ENCODE peak calls at places on chromosomes 6 and 20, in ten cellular contexts. S is epithelial cell of proximal tubule, N is heart left ventricle, Z is ovary, T is fibroblast of lung, E is HL-60, R is spleen, H is Peyer's patch, L is omental fat pad, A is epithelial cell of esophagus. B is an unnamed sample.

GRCh38 chr20:19784511-19785172 is 26.6 kb downstream of the RIN2 start:
- DNase-seq in N (no peak), R (no peak), L (no peak), T (peak), A (peak), H (no peak), S (no peak), E (peak), Z (peak), B (peak)

GRCh38 chr6:11392778-11393507 is 144.6 kb upstream of the TMEM170B start:
- DNase-seq in T (no peak), S (no peak), N (no peak), L (no peak), H (no peak), R (no peak), E (peak), A (no peak), Z (no peak), B (no peak)

GRCh38 chr6:158131926-158132325 is 36.1 kb downstream of the SERAC1 start:
- DNase-seq in L (no peak), S (no peak), T (peak), E (peak), R (no peak), H (no peak), Z (no peak), N (no peak), A (peak), B (peak)

GRCh38 chr6:135852775-135853174 is 1.3 kb downstream of the PDE7B start:
- DNase-seq in R (no peak), H (no peak), T (no peak), Z (no peak), S (no peak), E (no peak), A (no peak), N (no peak), L (no peak), B (no peak)

GRCh38 chr6:154474636-154475428 is 35.7 kb downstream of the CNKSR3 start:
- DNase-seq in A (peak), T (peak), H (no peak), Z (no peak), L (no peak), N (no peak), R (peak), E (no peak), S (peak), B (no peak)

GRCh38 chr6:158408552-158409130 is 96.4 kb downstream of the TULP4 start:
- DNase-seq in H (no peak), Z (peak), N (peak), L (no peak), R (no peak), S (no peak), A (peak), T (peak), E (no peak), B (no peak)

GRCh38 chr20:39019805-39020325 is 57.7 kb downstream of the DHX35 start:
- DNase-seq in L (no peak), S (no peak), Z (no peak), A (no peak), N (no peak), H (no peak), R (no peak), E (no peak), T (no peak), B (peak)

GRCh38 chr6:35259946-35260626 is 551 bp downstream of the ZNF76 start:
- DNase-seq in L (peak), A (peak), R (no peak), T (peak), E (peak), Z (peak), H (peak), N (peak), S (peak), B (peak)

GRCh38 chr6:131216277-131216676 is 81.0 kb downstream of the AKAP7 start:
- DNase-seq in H (no peak), E (no peak), T (peak), L (no peak), R (no peak), Z (no peak), A (no peak), N (no peak), S (no peak), B (no peak)

GRCh38 chr20:34037121-34037520 is 43.4 kb downstream of the RALY start:
- DNase-seq in H (peak), A (peak), L (no peak), N (no peak), Z (peak), T (no peak), S (no peak), R (peak), E (peak), B (peak)

GRCh38 chr6:91291071-91291470 is 704.2 kb upstream of the MAP3K7 start:
- DNase-seq in R (no peak), E (no peak), S (no peak), A (no peak), T (peak), H (no peak), Z (no peak), N (no peak), L (no peak), B (no peak)

GRCh38 chr6:139376604-139377218 is 2.3 kb upstream of the CITED2 start:
- DNase-seq in A (peak), Z (peak), N (no peak), H (no peak), S (peak), E (no peak), L (peak), R (no peak), T (peak), B (no peak)
- TF ChIP-seq CTCF in A (peak), Z (peak), N (no peak), H (no peak), S (peak), E (no peak), L (no peak), R (no peak), T (peak), B (no peak)

DNA sequence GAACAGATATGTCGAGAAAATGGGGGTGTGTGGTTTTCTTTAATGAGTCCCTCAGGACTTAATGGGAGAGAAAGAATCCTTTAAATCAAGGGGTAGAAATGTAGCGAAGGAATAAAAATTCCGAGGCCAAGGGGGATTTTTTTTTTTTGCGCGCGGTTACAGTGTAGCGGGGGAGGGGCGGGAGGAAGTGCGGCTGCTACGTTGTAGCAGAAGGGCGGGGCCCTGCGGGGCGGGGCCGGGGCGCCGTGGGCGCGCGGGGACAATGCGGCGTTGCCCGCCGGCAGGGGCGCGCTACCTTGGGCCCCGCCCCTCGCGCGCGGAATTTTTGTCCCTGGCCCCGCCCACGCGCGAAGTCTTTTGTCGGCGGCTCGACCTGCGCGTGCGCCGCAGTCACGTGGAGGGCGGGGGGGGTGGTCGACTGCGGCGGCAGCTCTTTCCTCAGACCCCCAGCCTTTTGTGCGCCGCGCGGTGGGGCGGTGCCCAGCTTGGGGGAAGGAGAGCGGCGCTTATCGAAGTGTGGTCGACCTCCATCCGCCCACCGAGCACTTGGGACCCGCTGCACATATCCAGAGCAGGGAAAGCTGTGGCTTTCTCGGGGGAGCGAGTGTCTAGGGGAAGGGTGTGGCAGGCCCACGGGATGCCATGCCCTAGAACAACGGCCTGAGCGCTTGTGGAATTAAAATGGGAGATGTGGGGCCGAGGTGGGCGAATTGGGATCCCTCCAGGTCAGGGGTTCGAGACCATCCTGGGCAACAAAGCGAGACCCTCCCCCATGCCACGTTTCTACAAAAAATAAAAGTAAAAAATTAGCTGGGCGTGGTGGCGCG is 1.3 kb downstream of the TUBB start:
- DNase-seq in Z (peak), N (peak), H (peak), A (peak), S (no peak), T (peak), R (peak), E (peak), L (peak), B (peak)
- TF ChIP-seq CTCF in Z (peak), N (peak), H (peak), A (no peak), S (no peak), T (peak), R (peak), E (no peak), L (no peak), B (no peak)

GRCh38 chr20:20843982-20844381 is 131.5 kb upstream of the RALGAPA2 start:
- DNase-seq in Z (no peak), N (no peak), S (no peak), H (no peak), A (peak), L (no peak), E (peak), R (no peak), T (no peak), B (no peak)
- TF ChIP-seq CTCF in Z (no peak), N (no peak), S (no peak), H (no peak), A (no peak), L (no peak), E (no peak), R (no peak), T (no peak), B (no peak)

DNA sequence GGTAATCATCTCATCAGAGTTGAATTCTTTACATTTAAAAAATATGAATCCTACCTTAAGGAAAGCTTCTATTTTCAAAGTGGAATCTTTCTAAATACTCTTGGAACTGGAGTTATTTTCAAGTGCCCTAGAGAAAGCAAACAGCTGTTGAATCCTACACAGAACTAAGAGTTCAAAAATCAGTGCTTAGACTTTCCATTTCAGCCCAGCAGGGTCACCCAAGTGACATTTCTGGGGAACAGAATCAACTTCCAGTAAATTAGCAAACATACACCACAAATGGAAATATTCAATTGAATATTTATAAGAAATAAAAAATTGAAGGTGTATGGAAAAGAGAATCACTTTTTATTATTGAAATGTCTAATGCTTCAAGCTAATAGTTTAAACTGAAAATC is 427.7 kb upstream of the NOX3 start:
- DNase-seq in R (no peak), E (no peak), T (no peak), S (no peak), H (no peak), L (no peak), Z (no peak), A (no peak), N (no peak), B (no peak)
- TF ChIP-seq CTCF in R (no peak), E (no peak), T (no peak), S (peak), H (no peak), L (no peak), Z (no peak), A (no peak), N (no peak), B (no peak)

GRCh38 chr20:50456452-50457324 is 53.5 kb upstream of the PTPN1 start:
- DNase-seq in H (no peak), T (no peak), A (no peak), S (no peak), E (no peak), N (no peak), R (no peak), Z (no peak), L (no peak), B (peak)
- TF ChIP-seq CTCF in H (no peak), T (peak), A (peak), S (peak), E (no peak), N (no peak), R (no peak), Z (no peak), L (no peak), B (peak)

GRCh38 chr20:2800590-2801458 is at the start of gene CPXM1:
- DNase-seq in E (peak), A (no peak), L (no peak), R (no peak), S (no peak), Z (no peak), T (no peak), N (no peak), H (no peak), B (peak)
- TF ChIP-seq CTCF in E (no peak), A (no peak), L (no peak), R (no peak), S (no peak), Z (no peak), T (no peak), N (no peak), H (no peak), B (no peak)

GRCh38 chr6:96898241-96898851 is 655 bp upstream of the NDUFAF4 start:
- DNase-seq in S (no peak), H (no peak), T (peak), E (no peak), L (no peak), A (peak), Z (no peak), R (no peak), N (no peak), B (no peak)

GRCh38 chr6:96899019-96899418 is 1.3 kb upstream of the NDUFAF4 start:
- DNase-seq in S (no peak), Z (no peak), E (peak), T (peak), A (peak), N (no peak), H (no peak), R (no peak), L (no peak), B (peak)

GRCh38 chr6:96899599-96899998 is 1.9 kb upstream of the NDUFAF4 start:
- DNase-seq in H (no peak), Z (no peak), T (no peak), R (no peak), E (no peak), A (no peak), L (no peak), S (no peak), N (no peak), B (no peak)

GRCh38 chr6:96900873-96901272 is 3.2 kb upstream of the NDUFAF4 start:
- DNase-seq in Z (no peak), A (no peak), S (no peak), E (no peak), N (no peak), L (no peak), R (no peak), H (no peak), T (no peak), B (no peak)

DNA sequence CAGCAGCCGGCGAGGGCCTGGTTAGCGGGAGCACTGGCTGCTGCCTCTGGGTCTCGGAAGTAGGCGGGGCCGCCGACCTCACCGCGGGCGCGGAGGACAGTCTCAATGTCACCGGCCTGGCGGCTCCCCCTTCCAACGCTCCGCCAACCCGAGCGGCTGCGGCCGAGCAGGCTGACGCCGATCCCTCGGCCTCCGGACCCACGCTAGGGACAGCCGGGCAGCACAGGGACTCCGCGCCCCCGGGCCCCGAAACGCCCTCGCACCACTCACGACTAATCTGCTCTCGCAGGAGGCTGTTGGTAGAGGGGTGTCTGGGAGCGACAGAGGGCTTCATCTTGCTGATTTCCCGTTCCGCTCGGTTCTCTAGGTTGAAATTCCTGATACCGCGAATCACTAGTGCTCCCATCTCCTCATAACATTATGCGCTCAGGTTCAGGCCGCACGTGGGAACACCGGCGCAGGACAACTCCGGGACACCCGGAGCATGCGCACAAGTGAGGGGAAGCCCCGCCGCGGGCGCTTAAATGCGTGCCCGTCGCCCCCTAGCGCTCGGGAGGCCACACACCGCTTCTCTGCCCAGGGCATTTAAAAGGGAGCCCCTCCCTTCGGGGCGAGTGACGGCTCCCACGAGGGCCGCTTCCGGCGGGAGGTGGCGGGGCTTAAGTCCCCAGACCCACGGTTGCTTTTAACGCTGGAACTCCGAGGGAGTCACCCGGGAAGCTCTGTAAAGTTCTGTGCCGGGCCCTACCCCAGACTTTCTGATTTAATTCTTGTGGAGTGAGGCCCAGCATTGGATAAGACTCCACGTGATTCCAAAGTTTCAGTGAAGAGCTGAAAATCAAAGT is at the start of gene NDUFAF4:
- DNase-seq in N (peak), H (peak), L (peak), Z (peak), S (peak), R (peak), T (peak), A (peak), E (peak), B (peak)
- TF ChIP-seq CTCF in N (peak), H (peak), L (no peak), Z (peak), S (peak), R (peak), T (peak), A (peak), E (peak), B (peak)

GRCh38 chr6:81731814-81732213 is 20.7 kb downstream of the TENT5A start:
- DNase-seq in R (no peak), L (no peak), T (peak), N (no peak), E (no peak), Z (no peak), S (no peak), H (no peak), A (no peak), B (no peak)

GRCh38 chr6:81734500-81735140 is 17.9 kb downstream of the TENT5A start:
- DNase-seq in R (no peak), L (no peak), E (no peak), N (no peak), S (no peak), A (peak), H (no peak), Z (no peak), T (peak), B (no peak)

GRCh38 chr6:81735756-81736380 is 16.6 kb downstream of the TENT5A start:
- DNase-seq in A (peak), Z (no peak), R (no peak), E (no peak), H (no peak), N (no peak), L (no peak), T (peak), S (no peak), B (no peak)

GRCh38 chr6:81736428-81736827 is 16.1 kb downstream of the TENT5A start:
- DNase-seq in R (no peak), E (no peak), N (no peak), H (no peak), A (no peak), S (no peak), T (no peak), Z (no peak), L (no peak), B (no peak)

DNA sequence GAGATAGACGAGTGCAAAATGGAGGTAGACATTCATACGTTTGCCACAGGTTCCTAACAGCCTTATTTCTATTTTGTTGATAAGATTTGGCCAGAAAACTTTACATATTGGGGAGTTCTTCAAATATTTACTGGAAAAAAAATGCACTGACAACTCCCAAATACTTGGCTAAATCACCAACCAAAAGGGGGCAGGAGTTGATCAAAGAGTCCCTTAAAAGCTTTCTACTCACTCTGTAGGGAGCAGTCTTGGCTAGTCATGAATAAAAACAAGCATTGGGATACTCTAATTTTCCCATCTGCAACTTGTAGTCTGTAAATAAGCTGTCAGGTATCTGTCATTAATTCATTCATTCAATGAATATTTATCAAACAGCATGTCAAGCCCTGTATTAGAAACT is 18.4 kb downstream of the TENT5A start:
- DNase-seq in E (no peak), A (peak), Z (no peak), L (no peak), N (no peak), H (no peak), S (no peak), T (no peak), R (no peak), B (no peak)
- TF ChIP-seq CTCF in E (no peak), A (peak), Z (no peak), L (no peak), N (no peak), H (no peak), S (peak), T (peak), R (no peak), B (no peak)

DNA sequence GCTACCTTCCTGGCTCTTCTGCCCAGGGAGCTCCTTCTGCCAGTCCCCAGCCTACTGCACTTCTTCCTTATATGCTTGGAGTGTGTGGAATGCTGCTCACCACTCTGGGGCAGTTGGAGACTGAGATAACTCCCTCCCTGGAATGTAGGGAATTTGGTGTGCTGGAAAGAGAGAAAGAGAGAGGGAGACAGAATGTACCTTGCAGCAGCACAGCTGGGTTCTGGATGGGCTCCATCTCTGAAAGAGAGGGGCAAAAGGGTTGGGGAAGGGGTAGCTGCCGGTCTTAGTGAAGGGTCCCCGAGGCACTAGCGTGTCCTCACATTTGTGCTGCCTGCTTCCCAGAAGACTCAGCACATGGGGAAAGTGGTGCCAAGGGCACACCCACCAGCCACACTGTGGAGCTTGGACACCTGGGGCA is 40.2 kb upstream of the DDR1 start:
- DNase-seq in H (no peak), T (peak), L (no peak), E (no peak), A (no peak), R (no peak), Z (no peak), N (no peak), S (no peak), B (no peak)
- TF ChIP-seq CTCF in H (no peak), T (no peak), L (no peak), E (no peak), A (no peak), R (no peak), Z (no peak), N (no peak), S (peak), B (no peak)

GRCh38 chr20:35912877-35913276 is 41.4 kb downstream of the SCAND1 start:
- DNase-seq in E (no peak), T (no peak), H (no peak), A (no peak), R (no peak), N (no peak), L (no peak), Z (no peak), S (no peak), B (no peak)
- TF ChIP-seq CTCF in E (no peak), T (no peak), H (no peak), A (no peak), R (no peak), N (no peak), L (no peak), Z (no peak), S (no peak), B (no peak)

B was measured in activated CD8-positive, alpha-beta T cell treated with anti-CD3 and anti-CD28 coated beads for 36 hours.